ENCODE peak calls at places on chromosome 9, in ten cellular contexts. I, K, V, T, Z, M, G, R, D and H are unnamed samples.

GRCh38 chr9:33791117-33791516 is 4.2 kb upstream of the PRSS3 start:
- DNase-seq in Z (no peak), R (no peak), M (peak), D (no peak), G (no peak), V (no peak), I (no peak), K (peak), T (no peak), H (no peak)

GRCh38 chr9:131676431-131676972 is 63.4 kb downstream of the RAPGEF1 start:
- DNase-seq in V (no peak), G (no peak), D (no peak), K (no peak), T (no peak), Z (no peak), I (no peak), M (no peak), R (no peak), H (no peak)

GRCh38 chr9:477146-477545 is 262.5 kb downstream of the DOCK8 start:
- DNase-seq in R (no peak), K (no peak), D (no peak), M (peak), I (no peak), Z (no peak), T (no peak), V (no peak), G (no peak), H (no peak)

GRCh38 chr9:132498811-132499210 is 83.6 kb upstream of the BARHL1 start:
- DNase-seq in M (no peak), K (no peak), R (no peak), D (no peak), G (peak), Z (no peak), T (no peak), V (no peak), I (no peak), H (no peak)

GRCh38 chr9:87643778-87644570 is 81.9 kb upstream of the CTSL start:
- DNase-seq in M (no peak), K (no peak), V (no peak), T (no peak), G (no peak), R (no peak), D (no peak), I (no peak), Z (no peak), H (no peak)

GRCh38 chr9:84271004-84271886 is 69.3 kb downstream of the SLC28A3 start:
- DNase-seq in T (peak), G (peak), D (peak), M (no peak), Z (peak), K (peak), I (no peak), R (peak), V (no peak), H (no peak)

GRCh38 chr9:108759835-108760234 is 96.0 kb downstream of the ACTL7B start:
- DNase-seq in V (no peak), M (no peak), I (no peak), T (no peak), G (no peak), K (no peak), Z (no peak), D (no peak), R (no peak), H (no peak)

GRCh38 chr9:89358376-89358775 is 40.1 kb downstream of the SECISBP2 start:
- DNase-seq in V (no peak), M (no peak), I (no peak), D (no peak), K (no peak), T (no peak), Z (no peak), G (no peak), R (no peak), H (no peak)

GRCh38 chr9:75197521-75197920 is 109.2 kb downstream of the OSTF1 start:
- DNase-seq in R (no peak), V (no peak), D (no peak), I (no peak), T (no peak), G (no peak), M (no peak), Z (no peak), K (no peak), H (no peak)

GRCh38 chr9:75201480-75202209 is 113.3 kb downstream of the OSTF1 start:
- DNase-seq in M (no peak), G (no peak), D (no peak), R (no peak), T (no peak), K (no peak), I (no peak), V (no peak), Z (no peak), H (no peak)

GRCh38 chr9:75200892-75201470 is 112.7 kb downstream of the OSTF1 start:
- DNase-seq in G (no peak), D (no peak), V (peak), T (no peak), K (peak), R (no peak), Z (no peak), I (peak), M (peak), H (no peak)

DNA sequence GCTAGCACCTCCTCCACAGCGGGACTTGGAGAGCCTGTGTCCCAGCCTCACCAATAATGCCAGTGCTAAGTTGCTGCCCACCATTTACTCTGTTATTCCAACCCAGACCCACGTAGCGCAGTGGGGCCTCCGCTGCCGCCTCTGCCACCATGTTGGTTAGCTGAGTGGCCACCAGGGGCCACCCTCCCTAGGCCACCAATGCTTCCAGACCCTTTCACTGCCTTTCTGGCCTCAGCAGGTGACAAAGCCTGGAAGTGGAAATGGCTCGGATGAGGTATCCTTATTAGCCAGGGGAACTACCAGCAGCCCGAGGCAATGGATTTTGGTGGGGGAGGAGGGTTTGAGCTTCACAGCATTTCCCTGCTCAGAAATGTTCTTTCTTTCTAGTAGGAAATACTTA is 110.1 kb downstream of the OSTF1 start:
- DNase-seq in V (peak), D (peak), I (no peak), R (peak), K (no peak), Z (no peak), T (no peak), M (no peak), G (peak), H (no peak)
- TF ChIP-seq CTCF in V (peak), D (peak), I (no peak), R (peak), K (peak), Z (peak), T (no peak), M (peak), G (peak), H (no peak)

DNA sequence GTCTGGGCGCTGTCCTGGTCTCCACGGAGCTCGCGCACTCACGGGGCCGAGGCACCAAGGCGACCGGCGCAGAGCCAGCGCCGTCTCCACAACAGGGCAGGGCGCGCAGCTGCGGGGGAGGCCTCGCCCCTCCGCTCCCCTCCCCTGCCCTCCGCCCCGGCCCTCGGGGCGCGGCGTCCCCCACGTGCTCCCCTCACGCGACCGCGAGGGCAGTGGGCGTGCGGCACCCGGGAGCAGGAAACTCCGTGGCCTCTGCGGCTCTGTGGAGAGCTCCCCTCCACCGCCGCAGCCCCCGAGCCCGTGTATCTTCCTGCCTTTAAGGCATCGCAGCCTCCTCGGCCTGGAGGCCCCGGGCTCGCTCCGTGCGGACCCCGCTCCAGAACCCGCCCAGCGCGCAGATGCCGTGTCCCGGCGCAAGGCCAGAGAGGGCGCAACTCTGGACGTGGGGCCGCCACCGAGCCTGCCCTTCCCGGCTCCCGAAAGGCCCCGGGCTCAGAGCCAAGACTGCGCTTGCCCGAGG is 706 bp upstream of the TUBB4B start:
- DNase-seq in V (peak), M (peak), G (peak), K (peak), I (no peak), R (peak), T (peak), Z (no peak), D (peak), H (peak)
- TF ChIP-seq CTCF in V (peak), M (peak), G (no peak), K (no peak), I (no peak), R (no peak), T (no peak), Z (no peak), D (peak), H (no peak)

GRCh38 chr9:123394291-123395235 is 38.6 kb downstream of the CRB2 start:
- DNase-seq in G (no peak), V (no peak), M (no peak), Z (no peak), K (no peak), R (no peak), I (no peak), D (no peak), T (no peak), H (no peak)
- TF ChIP-seq CTCF in G (no peak), V (no peak), M (no peak), Z (no peak), K (no peak), R (no peak), I (no peak), D (no peak), T (no peak), H (no peak)

GRCh38 chr9:70413798-70414775 is at the start of gene KLF9:
- DNase-seq in I (peak), D (peak), T (peak), K (peak), V (peak), R (peak), M (peak), G (peak), Z (peak), H (peak)
- TF ChIP-seq CTCF in I (no peak), D (no peak), T (no peak), K (no peak), V (no peak), R (no peak), M (no peak), G (no peak), Z (no peak), H (no peak)